ENCODE peak calls at places on chromosomes 1 and 21, in ten cellular contexts. J is WTC11; R is kidney; X is fibroblast of pulmonary artery; S is epithelial cell of esophagus; V is right atrium auricular region; G is hepatocyte; O is lower leg skin; P is CD8-positive, alpha-beta T cell; H is tibial nerve. B is an unnamed sample.

GRCh38 chr1:60746278-60746761 is 336.0 kb upstream of the NFIA start:
- DNase-seq in J (no peak), O (no peak), S (no peak), P (no peak), V (no peak), H (no peak), G (no peak), R (no peak), X (no peak), B (no peak)

GRCh38 chr1:53266038-53266437 is 27.7 kb upstream of the MAGOH start:
- DNase-seq in X (peak), P (no peak), V (no peak), O (no peak), H (no peak), G (no peak), R (no peak), J (no peak), S (peak), B (no peak)

GRCh38 chr1:179809506-179810366 is 66.6 kb downstream of the FAM163A start:
- DNase-seq in H (no peak), P (peak), R (no peak), J (peak), G (peak), O (peak), X (peak), V (no peak), S (peak), B (no peak)

GRCh38 chr1:74712863-74713262 is 20.0 kb downstream of the CRYZ start:
- DNase-seq in R (no peak), P (no peak), X (no peak), S (no peak), H (no peak), V (no peak), J (no peak), O (no peak), G (no peak), B (no peak)

GRCh38 chr1:242017580-242018233 is 18.8 kb upstream of the MAP1LC3C start:
- DNase-seq in G (peak), H (no peak), S (peak), V (peak), O (peak), X (peak), J (peak), P (peak), R (no peak), B (no peak)

GRCh38 chr21:28823464-28823863 is 169.2 kb downstream of the LTN1 start:
- DNase-seq in H (no peak), O (no peak), G (no peak), S (no peak), R (no peak), P (no peak), X (no peak), J (no peak), V (no peak), B (no peak)

GRCh38 chr1:160058087-160058486 is 11.9 kb downstream of the KCNJ10 start:
- DNase-seq in R (no peak), P (no peak), J (no peak), H (no peak), S (peak), O (no peak), X (peak), V (no peak), G (no peak), B (no peak)

GRCh38 chr1:222654849-222655248 is 37.0 kb downstream of the MIA3 start:
- DNase-seq in S (no peak), O (no peak), R (peak), G (no peak), P (peak), H (no peak), J (no peak), X (peak), V (no peak), B (no peak)

GRCh38 chr1:227759345-227760300 is 24.4 kb downstream of the SNAP47 start:
- DNase-seq in P (no peak), S (peak), X (peak), G (peak), R (peak), H (peak), O (no peak), J (no peak), V (peak), B (peak)

GRCh38 chr21:43345746-43346409 is 81.1 kb downstream of the SIK1 start:
- DNase-seq in R (no peak), H (no peak), X (peak), J (no peak), V (no peak), S (peak), P (no peak), O (no peak), G (peak), B (no peak)

GRCh38 chr1:90143522-90144050 is 148.7 kb downstream of the ZNF326 start:
- DNase-seq in O (no peak), J (no peak), G (no peak), S (no peak), X (no peak), R (no peak), H (no peak), P (no peak), V (no peak), B (no peak)

GRCh38 chr1:90147093-90147492 is 152.2 kb downstream of the ZNF326 start:
- DNase-seq in O (no peak), V (no peak), J (no peak), H (no peak), G (no peak), X (no peak), S (no peak), R (no peak), P (no peak), B (no peak)

GRCh38 chr1:90144820-90145219 is 149.9 kb downstream of the ZNF326 start:
- DNase-seq in P (no peak), G (no peak), J (no peak), R (no peak), H (no peak), X (no peak), V (no peak), S (no peak), O (no peak), B (no peak)

GRCh38 chr1:90154711-90155110 is 159.8 kb downstream of the ZNF326 start:
- DNase-seq in O (no peak), J (no peak), H (no peak), G (no peak), X (no peak), P (no peak), R (no peak), V (no peak), S (no peak), B (no peak)

GRCh38 chr1:90149101-90149500 is 154.2 kb downstream of the ZNF326 start:
- DNase-seq in H (no peak), V (no peak), G (no peak), S (no peak), J (peak), X (no peak), R (no peak), P (no peak), O (no peak), B (no peak)
- TF ChIP-seq CTCF in H (no peak), V (no peak), G (no peak), S (no peak), J (peak), X (no peak), R (no peak), P (no peak), O (no peak), B (no peak)

GRCh38 chr1:77948841-77949424 is 29.9 kb downstream of the FUBP1 start:
- DNase-seq in O (no peak), R (no peak), P (no peak), S (peak), H (no peak), V (no peak), X (peak), J (no peak), G (peak), B (no peak)
- TF ChIP-seq CTCF in O (no peak), R (peak), P (no peak), S (peak), H (no peak), V (no peak), X (peak), J (no peak), G (peak), B (peak)

DNA sequence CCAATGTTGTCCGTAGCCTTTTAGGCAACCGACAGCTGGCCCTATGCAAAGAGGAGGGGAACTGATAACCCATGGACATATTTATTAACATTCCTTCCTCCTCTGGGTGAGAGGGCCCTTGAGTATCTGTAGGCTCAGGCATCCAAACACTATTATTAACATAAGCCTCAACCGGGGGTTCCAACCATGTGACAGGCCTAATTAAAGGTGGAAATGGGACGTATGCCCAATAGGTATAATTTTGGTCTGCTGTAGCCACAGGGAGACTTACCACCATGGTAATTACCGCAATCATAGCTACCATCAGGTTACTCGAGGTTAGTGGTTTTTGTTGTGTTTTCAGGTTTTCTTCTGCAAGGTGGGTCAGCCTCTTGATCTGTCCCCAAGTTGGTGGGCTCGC is 5.3 kb downstream of the DAP3 start:
- DNase-seq in J (no peak), V (no peak), G (no peak), P (no peak), H (no peak), S (no peak), X (no peak), R (no peak), O (no peak), B (no peak)
- TF ChIP-seq CTCF in J (no peak), V (no peak), G (no peak), P (no peak), H (no peak), S (no peak), X (no peak), R (no peak), O (no peak), B (no peak)

GRCh38 chr1:15749399-15750291 is 7.3 kb downstream of the TMEM82 start:
- DNase-seq in O (no peak), G (no peak), X (peak), S (peak), P (no peak), H (no peak), R (peak), J (no peak), V (peak), B (no peak)
- TF ChIP-seq CTCF in O (no peak), G (no peak), X (no peak), S (no peak), P (no peak), H (no peak), R (no peak), J (no peak), V (no peak), B (no peak)

B was measured in osteocyte.